ENCODE peak calls at places on chromosomes 16 and 17, in five cellular contexts. E is activated naive CD4-positive, alpha-beta T cell; O is HEK293T; V is stimulated activated CD4-positive, alpha-beta T cell treated with anti-CD3 and anti-CD28 coated beads, Interleukin-15, amount 100 ng/mL, for 1 hour; J is progenitor cell of endocrine pancreas. Z is an unnamed sample.

GRCh38 chr17:78356163-78356713 is 3.6 kb downstream of the SOCS3 start:
- DNase-seq in V (peak), E (peak), J (no peak), O (no peak), Z (no peak)

GRCh38 chr16:4356820-4357219 is 5.7 kb upstream of the PAM16 start:
- DNase-seq in E (no peak), O (no peak), J (no peak), V (no peak), Z (no peak)

GRCh38 chr17:17568772-17569195 is 22.7 kb downstream of the PEMT start:
- DNase-seq in E (no peak), O (peak), J (peak), V (no peak), Z (no peak)

GRCh38 chr16:11386791-11387546 is 41.7 kb downstream of the RMI2 start:
- DNase-seq in O (peak), J (peak), E (no peak), V (no peak), Z (no peak)

GRCh38 chr16:57192146-57192545 is 6.0 kb downstream of the RSPRY1 start:
- DNase-seq in E (no peak), J (no peak), V (no peak), O (no peak), Z (no peak)

GRCh38 chr16:4339909-4340308 is 11.2 kb downstream of the PAM16 start:
- DNase-seq in V (no peak), J (no peak), E (no peak), O (no peak), Z (no peak)

GRCh38 chr17:80855196-80855967 is 136.3 kb upstream of the CHMP6 start:
- DNase-seq in J (no peak), E (no peak), V (no peak), O (no peak), Z (no peak)

GRCh38 chr16:66296591-66296990 is 69.9 kb upstream of the CDH5 start:
- DNase-seq in J (no peak), V (no peak), E (no peak), O (no peak), Z (no peak)

GRCh38 chr16:4689864-4690704 is 3.3 kb upstream of the NUDT16L1 start:
- DNase-seq in V (no peak), J (no peak), E (no peak), O (no peak), Z (no peak)

GRCh38 chr16:30509081-30509480 is 17.3 kb downstream of the ZNF768 start:
- DNase-seq in O (no peak), J (no peak), E (no peak), V (no peak), Z (no peak)

GRCh38 chr17:41974658-41975057 is 8.1 kb downstream of the CNP start:
- DNase-seq in E (no peak), O (no peak), V (no peak), J (no peak), Z (no peak)

GRCh38 chr17:73166731-73167581 is 2.1 kb downstream of the SSTR2 start:
- DNase-seq in J (no peak), E (no peak), V (no peak), O (no peak), Z (no peak)

GRCh38 chr16:49634235-49635008 is 221.5 kb downstream of the ZNF423 start:
- DNase-seq in J (no peak), E (no peak), V (no peak), O (no peak), Z (no peak)

GRCh38 chr17:67623767-67624166 is 94.0 kb upstream of the NOL11 start:
- DNase-seq in O (no peak), V (no peak), J (no peak), E (no peak), Z (no peak)

GRCh38 chr17:28370035-28370743 is at the start of gene VTN:
- DNase-seq in O (no peak), V (no peak), E (no peak), J (peak), Z (no peak)

GRCh38 chr17:48690655-48691054 is 31.7 kb downstream of the PRAC1 start:
- DNase-seq in J (no peak), O (no peak), E (no peak), V (no peak), Z (no peak)

GRCh38 chr16:88317619-88317977 is 65.2 kb upstream of the ZNF469 start:
- DNase-seq in E (no peak), V (no peak), O (no peak), J (no peak), Z (no peak)

GRCh38 chr16:85309656-85310587 is 197.7 kb upstream of the CIBAR2 start:
- DNase-seq in V (no peak), J (no peak), O (no peak), E (no peak), Z (no peak)

GRCh38 chr17:16352303-16352837 is 899 bp downstream of the CENPV start:
- DNase-seq in J (peak), O (peak), E (peak), V (no peak), Z (peak)

GRCh38 chr16:67963325-67964321 is 4.8 kb downstream of the SLC12A4 start:
- DNase-seq in J (no peak), E (no peak), O (no peak), V (no peak), Z (no peak)

GRCh38 chr16:83807327-83807709 is 460 bp upstream of the HSBP1 start:
- DNase-seq in O (no peak), J (no peak), V (no peak), E (no peak), Z (no peak)

GRCh38 chr17:81142301-81143199 is 22.8 kb upstream of the PVALEF start:
- DNase-seq in E (no peak), J (peak), V (peak), O (peak), Z (peak)

GRCh38 chr17:76384222-76384986 is at the start of gene SPHK1:
- DNase-seq in E (no peak), V (peak), J (peak), O (peak), Z (no peak)

GRCh38 chr17:31854672-31855071 is 4.4 kb downstream of the COPRS start:
- DNase-seq in E (no peak), J (no peak), O (no peak), V (no peak), Z (no peak)

GRCh38 chr16:66306366-66307150 is 59.9 kb upstream of the CDH5 start:
- DNase-seq in E (no peak), J (no peak), V (no peak), O (no peak), Z (no peak)

GRCh38 chr17:75730065-75730464 is 8.8 kb downstream of the ITGB4 start:
- DNase-seq in V (no peak), E (no peak), J (no peak), O (no peak), Z (no peak)

GRCh38 chr16:7744546-7745294 is 412.1 kb downstream of the RBFOX1 start:
- DNase-seq in J (no peak), E (no peak), O (no peak), V (no peak), Z (no peak)

GRCh38 chr16:86289304-86289703 is 221.0 kb upstream of the FOXF1 start:
- DNase-seq in V (no peak), E (no peak), O (no peak), J (no peak), Z (no peak)

GRCh38 chr17:50963139-50963538 is 97.0 kb upstream of the TOB1 start:
- DNase-seq in V (no peak), O (no peak), E (no peak), J (no peak), Z (no peak)

GRCh38 chr16:79980650-79981521 is 380.3 kb upstream of the MAF start:
- DNase-seq in V (no peak), E (no peak), J (peak), O (no peak), Z (no peak)

GRCh38 chr17:51682115-51682514 is 421.8 kb downstream of the UTP18 start:
- DNase-seq in E (no peak), V (no peak), O (no peak), J (no peak), Z (no peak)

GRCh38 chr16:89114159-89114981 is 20.7 kb downstream of the ACSF3 start:
- DNase-seq in O (no peak), E (no peak), J (no peak), V (no peak), Z (no peak)

GRCh38 chr16:181668-182021 is 1.4 kb downstream of the HBQ1 start:
- DNase-seq in J (no peak), V (no peak), O (no peak), E (no peak), Z (no peak)

GRCh38 chr16:50979806-50980620 is 171.1 kb downstream of the SALL1 start:
- DNase-seq in E (no peak), J (no peak), V (no peak), O (no peak), Z (no peak)

GRCh38 chr16:72928089-72928981 is 119.6 kb downstream of the ZFHX3 start:
- DNase-seq in V (no peak), O (no peak), J (no peak), E (no peak), Z (no peak)

GRCh38 chr17:50598487-50598886 is 36.2 kb upstream of the ABCC3 start:
- DNase-seq in E (no peak), V (no peak), O (no peak), J (no peak), Z (no peak)

GRCh38 chr17:39404542-39405378 is 3.3 kb upstream of the FBXL20 start:
- DNase-seq in O (no peak), V (no peak), J (no peak), E (no peak), Z (no peak)

GRCh38 chr17:49168706-49169105 is 36.1 kb downstream of the B4GALNT2 start:
- DNase-seq in E (no peak), V (no peak), J (no peak), O (no peak), Z (no peak)

GRCh38 chr16:4082474-4083044 is 33.7 kb downstream of the ADCY9 start:
- DNase-seq in J (no peak), O (no peak), E (no peak), V (no peak), Z (no peak)

GRCh38 chr16:88534731-88535141 is 35.5 kb upstream of the ZC3H18 start:
- DNase-seq in V (no peak), O (no peak), J (peak), E (no peak), Z (no peak)